ENCODE peak calls at places on chromosomes 6 and 20, in five cellular contexts. Z is PC-3, P is HCT116, M is GM12878, I is GM23248. R is an unnamed sample. For H3K4me1, the result is how much of the 10 kb centered on the place peaks cover.

GRCh38 chr6:166417285-166417691 is 34.5 kb upstream of the MPC1 start:
- DNase-seq in P (no peak), M (no peak), I (no peak), Z (no peak), R (no peak)

GRCh38 chr6:149268768-149269167 is 48.7 kb upstream of the TAB2 start:
- DNase-seq in P (no peak), I (no peak), Z (peak), M (no peak), R (no peak)

GRCh38 chr20:37669773-37670236 is 24.0 kb upstream of the CTNNBL1 start:
- DNase-seq in M (no peak), Z (no peak), P (no peak), I (no peak), R (no peak)

GRCh38 chr6:33248643-33248931 is 23.1 kb downstream of the VPS52 start:
- DNase-seq in Z (peak), P (no peak), I (peak), M (no peak), R (no peak)

GRCh38 chr6:46053034-46053933 is 37.6 kb upstream of the CLIC5 start:
- DNase-seq in Z (no peak), P (no peak), I (no peak), M (no peak), R (no peak)

GRCh38 chr6:32085759-32086458 is 23.2 kb downstream of the TNXB start:
- DNase-seq in M (no peak), I (no peak), Z (no peak), P (no peak), R (no peak)

GRCh38 chr20:53574259-53574789 is 19.3 kb downstream of the ZNF217 start:
- DNase-seq in P (no peak), I (no peak), M (no peak), Z (no peak), R (no peak)

GRCh38 chr6:112241820-112242443 is 12.4 kb downstream of the LAMA4 start:
- DNase-seq in M (no peak), Z (no peak), P (no peak), I (peak), R (no peak)

GRCh38 chr6:151400473-151400872 is 9.1 kb upstream of the ZBTB2 start:
- DNase-seq in P (no peak), I (peak), M (no peak), Z (peak), R (peak)

GRCh38 chr20:10504893-10505292 is 69.8 kb downstream of the SLX4IP start:
- DNase-seq in M (no peak), I (no peak), Z (no peak), P (no peak), R (no peak)

GRCh38 chr20:48273843-48274242 is 488.6 kb upstream of the SULF2 start:
- DNase-seq in Z (no peak), I (no peak), P (no peak), M (no peak), R (no peak)
- H3K4me2 ChIP-seq in Z (no peak), I (no peak), P (no peak), M (no peak), R (no peak)

GRCh38 chr20:973785-974194 is 28.3 kb downstream of the RSPO4 start:
- DNase-seq in M (peak), I (peak), Z (peak), P (peak), R (peak)
- TF ChIP-seq EZH2 in M (no peak), I (no peak), Z (no peak), P (no peak), R (no peak)

DNA sequence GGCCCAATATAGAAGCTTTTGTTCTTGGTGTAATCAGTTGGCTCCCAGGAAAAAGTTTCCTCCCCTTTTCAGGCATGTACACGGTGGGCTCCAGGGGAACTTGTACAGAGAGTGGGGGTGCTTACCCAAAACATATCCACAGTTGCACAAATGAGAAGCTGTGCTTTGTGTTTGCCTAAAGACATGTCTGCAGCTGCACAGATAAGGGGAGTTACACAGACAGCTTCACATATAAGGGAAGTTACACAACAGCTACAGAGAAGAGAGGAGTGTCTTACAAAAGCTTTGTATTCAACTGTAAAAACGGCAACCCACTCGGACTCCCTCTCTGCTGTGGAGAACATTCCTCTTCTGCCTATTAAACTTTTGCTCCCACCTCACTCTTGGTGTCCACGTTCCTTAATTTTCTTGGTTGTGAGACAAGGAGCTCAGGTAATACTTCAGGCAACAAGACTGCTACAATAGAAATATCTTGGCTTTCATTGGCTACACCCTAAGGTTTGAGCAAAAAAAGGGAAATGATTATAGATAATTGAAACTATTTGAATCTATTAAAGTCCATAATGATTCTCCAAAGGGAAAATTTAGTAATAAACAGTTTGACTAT is 7.4 kb upstream of the PNRC1 start:
- DNase-seq in P (no peak), M (no peak), Z (no peak), I (no peak), R (no peak)
- H3K4me1 ChIP-seq in P (under half), M (under half), Z (under half), I (under half), R (under half)

DNA sequence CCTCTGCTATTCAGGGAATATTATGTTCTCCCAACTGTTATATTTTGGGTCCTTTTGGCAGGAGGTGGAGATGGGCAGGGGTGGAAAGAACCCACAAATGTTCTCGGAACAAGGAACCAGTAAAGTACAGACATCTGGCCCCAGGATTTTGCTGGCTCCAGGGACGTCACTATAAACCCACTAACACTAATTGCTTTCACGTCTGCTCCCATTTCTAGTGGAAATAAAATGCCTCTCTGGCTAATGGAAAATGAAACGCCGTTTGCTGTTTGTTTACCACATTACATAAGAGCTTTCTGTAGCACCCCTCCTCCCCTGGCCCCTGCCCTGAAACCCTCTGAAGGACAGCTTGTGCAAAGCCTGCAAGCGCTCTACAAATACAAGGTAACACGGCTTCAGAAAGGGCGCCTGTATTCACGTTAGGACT is 77.7 kb upstream of the TBC1D7 start:
- DNase-seq in Z (no peak), M (no peak), I (no peak), P (no peak), R (no peak)
- H3K4me2 ChIP-seq in Z (no peak), M (no peak), I (no peak), P (no peak), R (no peak)

GRCh38 chr6:99612551-99613397 is 6.1 kb downstream of the PRDM13 start:
- DNase-seq in I (no peak), M (no peak), P (no peak), Z (no peak), R (no peak)

GRCh38 chr6:99617131-99617530 is 10.5 kb downstream of the PRDM13 start:
- DNase-seq in P (no peak), M (no peak), I (no peak), Z (no peak), R (no peak)

GRCh38 chr6:99613705-99614429 is 7.2 kb downstream of the PRDM13 start:
- DNase-seq in M (no peak), P (no peak), Z (no peak), I (peak), R (no peak)

GRCh38 chr6:99613398-99613704 is 6.7 kb downstream of the PRDM13 start:
- DNase-seq in Z (no peak), P (no peak), I (peak), M (no peak), R (no peak)

DNA sequence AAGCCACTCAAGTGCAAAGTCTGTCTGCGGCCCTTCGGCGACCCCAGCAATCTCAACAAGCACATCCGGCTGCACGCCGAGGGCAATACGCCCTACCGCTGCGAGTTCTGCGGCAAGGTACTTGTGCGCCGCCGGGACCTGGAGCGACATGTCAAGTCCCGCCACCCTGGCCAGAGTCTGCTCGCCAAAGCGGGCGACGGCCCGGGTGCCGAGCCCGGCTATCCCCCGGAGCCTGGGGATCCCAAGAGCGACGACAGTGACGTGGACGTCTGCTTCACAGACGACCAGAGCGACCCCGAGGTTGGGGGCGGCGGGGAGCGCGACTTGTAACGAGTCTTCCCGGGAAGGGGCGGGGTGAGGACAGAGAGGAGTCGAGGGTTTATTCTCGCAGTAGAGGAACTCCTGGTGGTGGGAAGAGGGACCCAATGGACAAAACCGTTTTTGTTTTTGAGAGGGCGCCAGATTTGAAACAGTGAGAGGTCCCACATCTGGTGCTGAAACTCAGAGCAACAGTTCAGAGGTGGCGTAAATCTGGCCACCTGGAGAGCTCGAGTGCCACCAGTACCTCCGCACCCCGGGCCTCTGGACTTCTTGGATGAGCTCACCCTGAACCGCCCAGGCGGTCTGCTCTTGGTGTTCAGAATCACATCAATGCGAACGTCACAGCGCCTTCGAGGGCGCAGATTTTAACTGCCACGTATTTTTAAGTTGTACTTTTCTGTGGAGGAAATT is 8.0 kb downstream of the PRDM13 start:
- DNase-seq in M (no peak), I (peak), P (no peak), Z (no peak), R (no peak)
- TF ChIP-seq EZH2 in M (no peak), I (peak), P (no peak), Z (no peak), R (peak)

GRCh38 chr6:89360415-89360999 is 8.0 kb upstream of the UBE2J1 start:
- DNase-seq in P (no peak), I (peak), M (no peak), Z (peak), R (peak)
- H3K4me1 ChIP-seq in P (under half), I (under half), M (half or more), Z (under half), R (under half)

GRCh38 chr6:74605942-74606341 is 599.9 kb downstream of the COL12A1 start:
- DNase-seq in M (no peak), I (peak), P (no peak), Z (peak), R (no peak)
- H3K4me2 ChIP-seq in M (no peak), I (peak), P (no peak), Z (peak), R (peak)